ENCODE peak calls at places on chromosomes 6 and 20, in five cellular contexts. One of them, this sample, is unnamed.

GRCh38 chr6:31723980-31724691 is 963 bp downstream of the MPIG6B start:
- DNase-seq in HCT116: no peak
- DNase-seq in HepG2: no peak
- DNase-seq in H1: no peak
- DNase-seq in SK-N-SH: no peak
- DNase-seq in this sample: no peak

GRCh38 chr20:47111576-47111975 is 216.9 kb downstream of the EYA2 start:
- DNase-seq in HCT116: no peak
- DNase-seq in SK-N-SH: no peak
- DNase-seq in HepG2: no peak
- DNase-seq in H1: no peak
- DNase-seq in this sample: no peak

GRCh38 chr6:42349753-42350573 is 101.8 kb downstream of the TRERF1 start:
- DNase-seq in HCT116: no peak
- DNase-seq in H1: no peak
- DNase-seq in SK-N-SH: peak; percentile 77
- DNase-seq in HepG2: no peak
- DNase-seq in this sample: no peak

GRCh38 chr6:56417823-56418222 is 170.4 kb upstream of the COL21A1 start:
- DNase-seq in SK-N-SH: no peak
- DNase-seq in H1: no peak
- DNase-seq in HepG2: peak; percentile 43
- DNase-seq in HCT116: no peak
- DNase-seq in this sample: no peak

GRCh38 chr20:18813483-18813882 is at the start of gene SCP2D1:
- DNase-seq in HepG2: no peak
- DNase-seq in HCT116: no peak
- DNase-seq in SK-N-SH: no peak
- DNase-seq in H1: no peak
- DNase-seq in this sample: no peak

GRCh38 chr6:161443868-161444267 is 170.0 kb upstream of the AGPAT4 start:
- DNase-seq in SK-N-SH: no peak
- DNase-seq in H1: peak; percentile 31
- DNase-seq in HepG2: no peak
- DNase-seq in HCT116: no peak
- DNase-seq in this sample: no peak

GRCh38 chr6:146860583-146860982 is 261.8 kb downstream of the ADGB start:
- DNase-seq in H1: no peak
- DNase-seq in SK-N-SH: peak; percentile 21
- DNase-seq in HCT116: no peak
- DNase-seq in HepG2: no peak
- DNase-seq in this sample: no peak

GRCh38 chr6:26575494-26575939 is 21.2 kb upstream of the ABT1 start:
- DNase-seq in H1: no peak
- DNase-seq in SK-N-SH: no peak
- DNase-seq in HepG2: no peak
- DNase-seq in HCT116: no peak
- DNase-seq in this sample: no peak

GRCh38 chr6:84411060-84411629 is 183.7 kb upstream of the CEP162 start:
- DNase-seq in H1: no peak
- DNase-seq in HepG2: no peak
- DNase-seq in HCT116: no peak
- DNase-seq in SK-N-SH: no peak
- DNase-seq in this sample: no peak

GRCh38 chr6:89242574-89243330 is 25.6 kb upstream of the GABRR1 start:
- DNase-seq in H1: peak; percentile 34
- DNase-seq in HepG2: peak; percentile 44
- DNase-seq in HCT116: peak; percentile 59
- DNase-seq in SK-N-SH: peak; percentile 61
- DNase-seq in this sample: peak; percentile 35

GRCh38 chr6:6614096-6614964 is 25.8 kb downstream of the LY86 start:
- DNase-seq in H1: no peak
- DNase-seq in HCT116: no peak
- DNase-seq in SK-N-SH: no peak
- DNase-seq in HepG2: no peak
- DNase-seq in this sample: no peak

GRCh38 chr6:90068264-90068663 is 174.0 kb downstream of the GJA10 start:
- DNase-seq in HepG2: no peak
- DNase-seq in SK-N-SH: no peak
- DNase-seq in HCT116: peak; percentile 53
- DNase-seq in H1: no peak
- DNase-seq in this sample: no peak

GRCh38 chr6:115667478-115667996 is 393.2 kb downstream of the FRK start:
- DNase-seq in HepG2: no peak
- DNase-seq in HCT116: no peak
- DNase-seq in SK-N-SH: no peak
- DNase-seq in H1: no peak
- DNase-seq in this sample: no peak

GRCh38 chr6:365835-366234 is 25.7 kb upstream of the IRF4 start:
- DNase-seq in SK-N-SH: no peak
- DNase-seq in HepG2: no peak
- DNase-seq in H1: no peak
- DNase-seq in HCT116: no peak
- DNase-seq in this sample: no peak
- TF ChIP-seq JUND in SK-N-SH: no peak
- TF ChIP-seq JUND in HepG2: no peak
- TF ChIP-seq JUND in H1: no peak
- TF ChIP-seq JUND in HCT116: no peak
- TF ChIP-seq JUND in this sample: no peak

GRCh38 chr6:167570460-167571400 is 245.8 kb downstream of the TTLL2 start:
- DNase-seq in HCT116: no peak
- DNase-seq in HepG2: no peak
- DNase-seq in SK-N-SH: no peak
- DNase-seq in H1: no peak
- DNase-seq in this sample: no peak

GRCh38 chr6:167569879-167570278 is 245.0 kb downstream of the TTLL2 start:
- DNase-seq in H1: no peak
- DNase-seq in HCT116: no peak
- DNase-seq in SK-N-SH: no peak
- DNase-seq in HepG2: no peak
- DNase-seq in this sample: no peak

GRCh38 chr6:167572841-167573271 is 248.0 kb downstream of the TTLL2 start:
- DNase-seq in HepG2: no peak
- DNase-seq in HCT116: no peak
- DNase-seq in SK-N-SH: no peak
- DNase-seq in H1: no peak
- DNase-seq in this sample: no peak

GRCh38 chr6:167572106-167572505 is 247.2 kb downstream of the TTLL2 start:
- DNase-seq in HepG2: no peak
- DNase-seq in H1: no peak
- DNase-seq in SK-N-SH: no peak
- DNase-seq in HCT116: no peak
- DNase-seq in this sample: no peak

GRCh38 chr6:167571550-167571949 is 246.7 kb downstream of the TTLL2 start:
- DNase-seq in H1: no peak
- DNase-seq in SK-N-SH: no peak
- DNase-seq in HCT116: no peak
- DNase-seq in HepG2: no peak
- DNase-seq in this sample: no peak
- TF ChIP-seq JUND in H1: no peak
- TF ChIP-seq JUND in SK-N-SH: no peak
- TF ChIP-seq JUND in HCT116: no peak
- TF ChIP-seq JUND in HepG2: no peak
- TF ChIP-seq JUND in this sample: no peak

DNA sequence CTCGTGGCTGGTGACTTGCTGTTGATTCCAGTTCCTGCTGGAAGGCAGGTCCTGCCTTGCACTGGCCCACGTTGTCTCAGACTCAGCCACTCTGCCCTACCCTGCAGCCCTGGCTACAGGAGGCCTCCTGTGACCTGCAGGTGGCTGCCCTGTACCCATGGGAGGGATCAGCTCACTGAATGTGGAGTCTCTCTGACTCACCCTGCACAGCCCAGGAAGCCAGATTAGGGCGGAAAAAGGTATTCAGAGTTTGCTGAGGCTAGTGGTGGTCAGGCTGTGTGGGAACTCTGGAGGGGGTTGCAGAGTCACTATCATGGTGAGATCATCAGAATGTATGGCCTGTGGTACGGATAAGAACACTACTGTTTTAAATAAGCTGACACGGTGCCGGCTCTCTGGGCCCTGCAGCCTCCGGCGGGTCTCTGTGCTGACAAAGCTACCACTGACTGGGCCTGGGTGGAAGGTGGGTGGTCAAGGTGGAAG is 24.7 kb upstream of the PYGB start:
- DNase-seq in SK-N-SH: no peak
- DNase-seq in H1: peak; percentile 36
- DNase-seq in HCT116: peak; percentile 76
- DNase-seq in HepG2: peak; percentile 91
- DNase-seq in this sample: no peak
- TF ChIP-seq JUND in SK-N-SH: peak; percentile 79
- TF ChIP-seq JUND in H1: peak; percentile 50
- TF ChIP-seq JUND in HCT116: peak; percentile 67
- TF ChIP-seq JUND in HepG2: peak; percentile 62
- TF ChIP-seq JUND in this sample: no peak

DNA sequence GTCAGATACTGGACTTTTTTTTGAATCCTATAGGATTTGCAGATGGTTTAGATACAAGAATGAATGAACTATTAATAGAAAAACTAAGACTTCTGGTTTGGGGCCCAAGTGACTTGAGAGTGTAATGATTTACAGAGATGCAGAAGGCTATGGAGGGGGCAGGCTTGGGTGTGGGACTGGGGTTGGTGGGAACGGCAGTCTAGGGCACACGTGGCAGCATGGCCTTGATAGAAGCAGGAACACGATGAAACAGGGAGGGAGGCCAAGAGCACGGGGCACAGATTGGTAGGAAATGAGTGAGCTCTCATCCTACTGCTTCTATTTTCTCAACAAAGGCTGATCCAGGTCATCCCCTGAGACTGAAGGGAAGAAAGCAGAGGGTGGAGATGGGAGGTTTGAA is 3.4 kb upstream of the UST start:
- DNase-seq in H1: no peak
- DNase-seq in SK-N-SH: no peak
- DNase-seq in HCT116: no peak
- DNase-seq in HepG2: no peak
- DNase-seq in this sample: no peak
- TF ChIP-seq JUND in H1: no peak
- TF ChIP-seq JUND in SK-N-SH: no peak
- TF ChIP-seq JUND in HCT116: no peak
- TF ChIP-seq JUND in HepG2: no peak
- TF ChIP-seq JUND in this sample: no peak

GRCh38 chr20:62235001-62235776 is 3.1 kb upstream of the OSBPL2 start:
- DNase-seq in H1: no peak
- DNase-seq in SK-N-SH: peak; percentile 74
- DNase-seq in HepG2: no peak
- DNase-seq in HCT116: no peak
- DNase-seq in this sample: no peak

GRCh38 chr20:62232194-62232593 is 6.1 kb upstream of the OSBPL2 start:
- DNase-seq in H1: no peak
- DNase-seq in SK-N-SH: peak; percentile 82
- DNase-seq in HepG2: no peak
- DNase-seq in HCT116: no peak
- DNase-seq in this sample: peak; percentile 95

GRCh38 chr20:62232764-62233645 is 5.3 kb upstream of the OSBPL2 start:
- DNase-seq in HepG2: no peak
- DNase-seq in SK-N-SH: no peak
- DNase-seq in HCT116: no peak
- DNase-seq in H1: no peak
- DNase-seq in this sample: no peak

GRCh38 chr20:62234346-62234745 is 4.0 kb upstream of the OSBPL2 start:
- DNase-seq in HepG2: no peak
- DNase-seq in SK-N-SH: no peak
- DNase-seq in H1: no peak
- DNase-seq in HCT116: no peak
- DNase-seq in this sample: no peak

GRCh38 chr20:62233684-62234083 is 4.6 kb upstream of the OSBPL2 start:
- DNase-seq in HCT116: no peak
- DNase-seq in H1: no peak
- DNase-seq in HepG2: no peak
- DNase-seq in SK-N-SH: no peak
- DNase-seq in this sample: no peak
- TF ChIP-seq JUND in HCT116: no peak
- TF ChIP-seq JUND in H1: no peak
- TF ChIP-seq JUND in HepG2: no peak
- TF ChIP-seq JUND in SK-N-SH: no peak
- TF ChIP-seq JUND in this sample: no peak

DNA sequence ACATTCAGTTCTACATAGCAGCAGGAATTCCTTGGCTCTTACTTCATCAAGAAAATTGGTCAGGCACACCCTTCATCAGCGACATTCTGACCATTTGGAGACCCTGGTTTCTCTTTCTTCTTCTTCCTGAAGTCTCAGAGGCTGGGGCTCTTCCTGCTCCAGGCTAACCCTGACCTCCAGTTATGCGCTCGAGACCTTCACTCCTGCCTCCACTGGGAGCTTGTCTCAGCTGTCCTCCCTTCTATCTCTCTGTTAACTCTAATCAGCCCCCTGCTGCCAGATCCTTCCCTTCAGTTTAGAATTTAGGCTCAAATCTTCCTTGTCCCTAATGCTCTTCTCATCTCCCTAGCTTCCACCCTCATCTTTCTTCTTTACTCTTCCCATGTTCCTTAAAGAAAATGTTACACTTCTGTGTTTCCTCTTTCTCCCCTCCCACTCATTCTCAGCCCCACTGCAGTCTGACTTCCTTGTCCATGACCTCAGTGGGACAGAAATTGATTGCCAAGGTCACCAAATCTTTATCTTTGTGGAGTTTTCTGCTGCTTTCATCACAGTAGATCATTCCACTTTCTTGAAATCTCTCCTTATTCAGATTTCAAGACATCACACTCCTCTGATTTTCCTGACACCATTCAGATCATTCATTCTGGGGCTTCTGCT is 8.4 kb upstream of the HLA-DOA start:
- DNase-seq in HCT116: no peak
- DNase-seq in HepG2: no peak
- DNase-seq in SK-N-SH: no peak
- DNase-seq in H1: no peak
- DNase-seq in this sample: no peak
- TF ChIP-seq JUND in HCT116: no peak
- TF ChIP-seq JUND in HepG2: no peak
- TF ChIP-seq JUND in SK-N-SH: no peak
- TF ChIP-seq JUND in H1: no peak
- TF ChIP-seq JUND in this sample: no peak

DNA sequence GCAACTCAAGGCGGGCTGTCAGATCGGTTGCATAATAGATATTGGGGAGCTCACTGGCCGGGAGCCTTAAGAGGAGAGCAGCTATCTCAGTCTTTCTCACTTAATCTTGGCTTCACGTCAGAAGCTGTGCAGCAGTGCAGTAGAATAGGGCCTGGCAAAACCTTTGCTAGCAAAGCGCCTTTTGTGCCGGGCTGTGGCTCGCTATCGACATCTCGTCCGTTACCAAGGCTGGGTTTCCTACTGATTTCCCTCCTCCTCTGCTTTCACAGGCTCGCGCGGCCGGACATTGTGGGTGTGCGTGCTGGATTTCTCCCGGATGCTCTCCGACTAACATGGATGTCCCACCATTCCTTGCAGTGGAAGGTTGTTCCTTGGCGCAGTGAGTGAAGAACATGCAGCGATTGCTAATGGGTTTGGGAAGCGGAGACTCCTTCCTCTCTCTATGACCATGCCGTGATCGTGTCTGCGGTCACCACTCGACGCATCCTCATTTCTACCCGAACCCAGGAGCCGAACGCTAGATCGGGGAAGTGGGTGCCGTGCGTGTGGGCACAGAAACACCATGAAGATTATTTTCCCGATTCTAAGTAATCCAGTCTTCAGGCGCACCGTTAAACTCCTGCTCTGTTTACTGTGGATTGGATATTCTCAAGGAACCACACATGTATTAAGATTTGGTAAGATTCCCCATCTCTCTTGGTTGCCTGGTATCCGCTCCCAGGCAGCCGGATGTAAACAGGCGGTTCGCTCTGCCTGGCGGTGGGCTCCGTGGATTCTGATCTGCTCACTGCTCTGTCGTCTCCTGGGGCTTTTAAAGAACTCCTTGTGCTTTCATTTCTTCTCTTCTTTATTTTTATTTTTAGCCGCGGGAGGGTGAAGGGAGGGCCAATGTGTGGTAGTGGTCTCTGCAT is 5.5 kb downstream of the GRIK2 start:
- DNase-seq in H1: no peak
- DNase-seq in HCT116: no peak
- DNase-seq in SK-N-SH: peak; percentile 62
- DNase-seq in HepG2: no peak
- DNase-seq in this sample: no peak
- TF ChIP-seq JUND in H1: no peak
- TF ChIP-seq JUND in HCT116: no peak
- TF ChIP-seq JUND in SK-N-SH: no peak
- TF ChIP-seq JUND in HepG2: no peak
- TF ChIP-seq JUND in this sample: no peak

This sample was measured in T47D.